ENCODE peak calls at places on chromosome 11, in six cellular contexts. E is IMR-90, U is SK-N-SH, X is upper lobe of right lung, K is ureter, H is adrenal gland. F is an unnamed sample.
A peak's percentile ranks its signal among the peaks of the same experiment; 100 is the strongest.

GRCh38 chr11:116948375-116948774 is 111.0 kb upstream of the APOA1 start:
- DNase-seq in K (no peak), X (no peak), U (no peak), E (peak; percentile 54), H (no peak), F (no peak)

GRCh38 chr11:70942593-70942992 is 309.8 kb downstream of the SHANK2 start:
- DNase-seq in X (no peak), K (no peak), H (no peak), U (no peak), E (no peak), F (peak; percentile 53)

GRCh38 chr11:88508808-88509581 is 171.5 kb upstream of the CTSC start:
- DNase-seq in X (peak; percentile 73), U (peak; percentile 36), H (peak; percentile 21), K (no peak), E (no peak), F (no peak)

GRCh38 chr11:47189100-47189834 is 3.0 kb upstream of the PACSIN3 start:
- DNase-seq in U (no peak), K (no peak), H (no peak), E (peak; percentile 86), X (no peak), F (no peak)

GRCh38 chr11:109109916-109110315 is 312.1 kb upstream of the C11orf87 start:
- DNase-seq in U (no peak), X (no peak), H (no peak), K (no peak), E (no peak), F (no peak)

GRCh38 chr11:116459233-116459632 is 313.6 kb downstream of the BUD13 start:
- DNase-seq in H (no peak), X (no peak), E (no peak), U (peak; percentile 28), K (no peak), F (no peak)

GRCh38 chr11:106496677-106497076 is 419.2 kb downstream of the AASDHPPT start:
- DNase-seq in H (no peak), K (no peak), E (peak; percentile 66), X (no peak), U (no peak), F (no peak)

GRCh38 chr11:859394-860131 is 16.9 kb downstream of the TSPAN4 start:
- DNase-seq in H (peak; percentile 82), E (peak; percentile 85), X (no peak), U (peak; percentile 97), K (peak; percentile 89), F (peak; percentile 40)

GRCh38 chr11:85627332-85627997 is at the start of gene DLG2:
- DNase-seq in E (peak; percentile 44), H (peak; percentile 29), U (peak; percentile 21), X (no peak), K (no peak), F (peak; percentile 44)

GRCh38 chr11:13007182-13007581 is 1.9 kb upstream of the RASSF10 start:
- DNase-seq in U (no peak), E (no peak), H (no peak), K (no peak), X (no peak), F (no peak)

GRCh38 chr11:123057604-123058305 is 4.2 kb downstream of the HSPA8 start:
- DNase-seq in K (no peak), U (no peak), H (no peak), X (no peak), E (no peak), F (no peak)

GRCh38 chr11:5749836-5750235 is 4.2 kb upstream of the OR52N4 start:
- DNase-seq in X (no peak), K (no peak), E (no peak), U (no peak), H (no peak), F (no peak)

GRCh38 chr11:134750619-134751018 is 338.6 kb upstream of the B3GAT1 start:
- DNase-seq in H (no peak), E (no peak), X (no peak), U (no peak), K (peak; percentile 6), F (no peak)

GRCh38 chr11:30420233-30420787 is 97.4 kb downstream of the ARL14EP start:
- DNase-seq in K (no peak), H (no peak), E (no peak), U (no peak), X (no peak), F (no peak)

GRCh38 chr11:28243596-28243995 is 135.4 kb downstream of the METTL15 start:
- DNase-seq in K (no peak), E (peak; percentile 14), X (no peak), U (no peak), H (no peak), F (no peak)

GRCh38 chr11:69000831-69001245 is 12.2 kb downstream of the MRGPRF start:
- DNase-seq in E (peak; percentile 87), U (peak; percentile 60), H (peak; percentile 77), X (no peak), K (peak; percentile 73), F (peak; percentile 34)

GRCh38 chr11:94815705-94816344 is 47.7 kb downstream of the AMOTL1 start:
- DNase-seq in K (no peak), X (no peak), H (no peak), U (no peak), E (no peak), F (peak; percentile 6)

GRCh38 chr11:44758996-44759395 is 32.2 kb downstream of the TSPAN18 start:
- DNase-seq in U (no peak), X (no peak), H (peak; percentile 11), K (no peak), E (no peak), F (no peak)

GRCh38 chr11:14358729-14359439 is at the start of gene RRAS2:
- DNase-seq in K (peak; percentile 62), U (peak; percentile 92), X (peak; percentile 88), H (peak; percentile 74), E (peak; percentile 65), F (peak; percentile 86)

GRCh38 chr11:62548545-62549335 is 2.1 kb upstream of the AHNAK start:
- DNase-seq in H (no peak), X (no peak), U (no peak), K (no peak), E (no peak), F (no peak)

GRCh38 chr11:122202161-122202950 is 86.3 kb upstream of the BLID start:
- DNase-seq in H (no peak), E (peak; percentile 83), X (no peak), K (no peak), U (peak; percentile 16), F (no peak)

GRCh38 chr11:112761911-112762685 is 199.1 kb upstream of the NCAM1 start:
- DNase-seq in H (no peak), X (no peak), K (no peak), U (no peak), E (no peak), F (no peak)

GRCh38 chr11:2674681-2675131 is 25.1 kb downstream of the KCNQ1OT1 start:
- DNase-seq in X (no peak), H (no peak), E (no peak), K (peak; percentile 28), U (peak; percentile 73), F (no peak)

GRCh38 chr11:75449776-75450175 is 16.8 kb upstream of the KLHL35 start:
- DNase-seq in E (no peak), U (no peak), X (no peak), K (no peak), H (no peak), F (no peak)

GRCh38 chr11:120554771-120555432 is 43.4 kb downstream of the GRIK4 start:
- DNase-seq in K (no peak), H (no peak), E (peak; percentile 73), U (peak; percentile 71), X (no peak), F (no peak)

GRCh38 chr11:12631651-12632050 is 42.6 kb upstream of the TEAD1 start:
- DNase-seq in U (no peak), X (no peak), H (no peak), K (no peak), E (peak; percentile 31), F (no peak)

GRCh38 chr11:102177126-102177525 is 66.9 kb downstream of the YAP1 start:
- DNase-seq in H (no peak), K (no peak), U (no peak), X (no peak), E (peak; percentile 47), F (no peak)

F was measured in NAMALWA.